ENCODE peak calls at places on chromosomes 4 and X, in four cellular contexts. U is hypothalamus, O is upper lobe of left lung, Z is HFFc6. N is an unnamed sample.

GRCh38 chrX:2325076-2325784 is 175.5 kb downstream of the DHRSX start:
- DNase-seq in U (no peak), O (no peak), Z (peak), N (no peak)

GRCh38 chr4:6869944-6870343 is 39.7 kb upstream of the TBC1D14 start:
- DNase-seq in U (no peak), O (no peak), Z (no peak), N (peak)

GRCh38 chr4:40196724-40197281 is at the start of gene RHOH:
- DNase-seq in U (no peak), O (no peak), Z (no peak), N (no peak)

GRCh38 chr4:107736924-107737448 is 17.0 kb upstream of the PAPSS1 start:
- DNase-seq in U (no peak), O (no peak), Z (peak), N (peak)

GRCh38 chr4:120096508-120097297 is 30.1 kb upstream of the MAD2L1 start:
- DNase-seq in U (no peak), O (no peak), Z (no peak), N (no peak)

GRCh38 chr4:116486401-116486800 is 599.0 kb downstream of the TRAM1L1 start:
- DNase-seq in U (no peak), O (no peak), Z (no peak), N (no peak)

GRCh38 chr4:69823481-69824186 is 36.3 kb downstream of the SULT1E1 start:
- DNase-seq in U (no peak), O (no peak), Z (no peak), N (peak)

GRCh38 chr4:1855334-1856070 is 454 bp downstream of the LETM1 start:
- DNase-seq in U (no peak), O (no peak), Z (no peak), N (peak)

GRCh38 chr4:107794001-107794400 is 30.7 kb upstream of the SGMS2 start:
- DNase-seq in U (no peak), O (no peak), Z (peak), N (no peak)